ENCODE peak calls at places on chromosomes 7 and 10, in eight cellular contexts. D is NCI-H1417; I is activated CD4-positive, alpha-beta T cell treated with anti-CD3 and anti-CD28 coated beads, Interleukin-2, amount 50 U/mL, for 1 hour; L is IMR-90; P is stimulated activated CD4-positive, alpha-beta T cell treated with anti-CD3 and anti-CD28 coated beads, Interleukin-4, amount 100 ng/mL, for 24 hours; Q is T follicular helper cell; R is NCI-H2029 treated with DMSO at 0.1 percent for 48 hours; G is activated CD4-positive, CD25-positive, alpha-beta regulatory T cell treated with anti-CD3 and anti-CD28 coated beads, Interleukin-2, amount 50 U/mL, for 72 hours. B is an unnamed sample.

GRCh38 chr7:26397786-26398435 is 106.2 kb downstream of the SNX10 start:
- DNase-seq in Q (no peak), D (peak; percentile 95), P (peak; percentile 7), L (no peak), I (no peak), R (no peak), G (no peak), B (no peak)

GRCh38 chr7:135923700-135924261 is 53.4 kb downstream of the MTPN start:
- DNase-seq in Q (no peak), P (no peak), G (no peak), I (no peak), R (peak; percentile 27), L (peak; percentile 96), D (peak; percentile 23), B (no peak)

GRCh38 chr7:96076350-96076707 is 245.6 kb downstream of the SLC25A13 start:
- DNase-seq in I (no peak), D (no peak), P (no peak), Q (no peak), G (no peak), R (peak; percentile 14), L (no peak), B (no peak)

GRCh38 chr7:76002822-76003221 is 8.4 kb upstream of the TMEM120A start:
- DNase-seq in D (no peak), L (no peak), Q (no peak), R (no peak), G (no peak), I (no peak), P (no peak), B (no peak)

GRCh38 chr10:90960355-90960814 is 39.5 kb upstream of the ANKRD1 start:
- DNase-seq in Q (no peak), L (peak; percentile 89), D (no peak), I (no peak), G (no peak), P (no peak), R (no peak), B (no peak)

GRCh38 chr7:99786726-99787300 is 2.8 kb upstream of the CYP3A4 start:
- DNase-seq in I (no peak), P (no peak), D (no peak), G (no peak), L (no peak), R (no peak), Q (no peak), B (no peak)

GRCh38 chr7:24504040-24504439 is 69.2 kb upstream of the PALS2 start:
- DNase-seq in G (no peak), Q (no peak), P (no peak), D (no peak), L (no peak), R (no peak), I (no peak), B (no peak)

GRCh38 chr10:99435986-99436633 is 5.7 kb upstream of the GOT1 start:
- DNase-seq in I (no peak), L (peak; percentile 59), Q (no peak), R (peak; percentile 24), D (no peak), G (no peak), P (no peak), B (no peak)

GRCh38 chr7:99679032-99679399 is 780 bp downstream of the CYP3A5 start:
- DNase-seq in D (no peak), I (no peak), G (no peak), L (peak; percentile 22), P (no peak), Q (no peak), R (no peak), B (no peak)

GRCh38 chr10:586151-586550 is 103.3 kb downstream of the DIP2C start:
- DNase-seq in L (no peak), D (no peak), R (no peak), G (peak; percentile 12), P (no peak), Q (no peak), I (no peak), B (no peak)

GRCh38 chr7:139673230-139673629 is 104.6 kb downstream of the HIPK2 start:
- DNase-seq in L (no peak), D (no peak), R (no peak), I (no peak), G (peak; percentile 35), Q (no peak), P (peak; percentile 52), B (peak; percentile 90)

GRCh38 chr7:11461999-11462398 is 370.0 kb downstream of the THSD7A start:
- DNase-seq in L (no peak), D (no peak), R (no peak), I (no peak), Q (no peak), G (no peak), P (no peak), B (no peak)

GRCh38 chr10:48470115-48470892 is 134.6 kb downstream of the ARHGAP22 start:
- DNase-seq in D (no peak), G (peak; percentile 18), Q (no peak), I (no peak), P (no peak), R (no peak), L (peak; percentile 12), B (no peak)

GRCh38 chr10:121662945-121663917 is 65.0 kb upstream of the FGFR2 start:
- DNase-seq in Q (no peak), I (no peak), P (no peak), L (no peak), G (no peak), R (no peak), D (no peak), B (no peak)

GRCh38 chr7:139602143-139602722 is 78.7 kb downstream of the CLEC2L start:
- DNase-seq in L (peak; percentile 42), R (peak; percentile 60), P (no peak), Q (no peak), G (no peak), I (no peak), D (no peak), B (no peak)

GRCh38 chr7:67588631-67589030 is 592.0 kb downstream of the TYW1 start:
- DNase-seq in I (no peak), G (no peak), L (no peak), R (no peak), P (no peak), Q (no peak), D (no peak), B (no peak)

GRCh38 chr7:120941064-120941463 is 9.5 kb upstream of the ING3 start:
- DNase-seq in G (no peak), L (no peak), I (no peak), Q (no peak), P (no peak), D (no peak), R (no peak), B (no peak)

GRCh38 chr7:47038621-47039020 is 543.3 kb downstream of the TNS3 start:
- DNase-seq in G (no peak), L (no peak), P (no peak), Q (no peak), D (no peak), R (no peak), I (no peak), B (no peak)

GRCh38 chr7:155312653-155313052 is 15.0 kb downstream of the INSIG1 start:
- DNase-seq in Q (no peak), D (no peak), I (no peak), G (no peak), L (no peak), P (no peak), R (no peak), B (no peak)

GRCh38 chr10:118991326-118991725 is 38.2 kb upstream of the NANOS1 start:
- DNase-seq in D (no peak), G (no peak), L (no peak), I (no peak), P (no peak), R (no peak), Q (no peak), B (no peak)

GRCh38 chr10:13136651-13137050 is 24.7 kb upstream of the MCM10 start:
- DNase-seq in G (no peak), R (no peak), L (no peak), Q (no peak), I (no peak), P (no peak), D (no peak), B (no peak)

GRCh38 chr7:23334482-23335056 is 35.4 kb downstream of the MALSU1 start:
- DNase-seq in G (no peak), Q (no peak), D (no peak), I (no peak), P (no peak), R (peak; percentile 62), L (peak; percentile 99), B (no peak)

GRCh38 chr10:130364631-130365030 is 228.4 kb downstream of the GLRX3 start:
- DNase-seq in Q (no peak), G (no peak), I (no peak), R (no peak), L (no peak), D (no peak), P (no peak), B (no peak)

GRCh38 chr7:31066516-31067130 is 14.5 kb downstream of the ADCYAP1R1 start:
- DNase-seq in D (no peak), P (no peak), L (no peak), Q (no peak), R (no peak), I (no peak), G (no peak), B (no peak)

GRCh38 chr7:99210265-99210970 is 2.5 kb upstream of the KPNA7 start:
- DNase-seq in D (no peak), P (no peak), R (peak; percentile 12), I (no peak), L (no peak), Q (no peak), G (no peak), B (no peak)

GRCh38 chr10:17290226-17290625 is 62.2 kb downstream of the VIM start:
- DNase-seq in D (peak; percentile 4), Q (no peak), L (peak; percentile 8), R (no peak), G (no peak), I (no peak), P (peak; percentile 14), B (no peak)

B was measured in natural killer cell treated with Interleukin-12 subunit alpha and Interleukin-12 subunit beta and Interleukin-15 and Interleukin-18, amount 100 ng/mL, for 72 hours.